ENCODE peak calls at places on chromosomes 12 and 14, in five cellular contexts. N is CD4-positive, CD25-positive, alpha-beta regulatory T cell; A is endothelial cell of umbilical vein; Z is stomach; O is neuronal stem cell. L is an unnamed sample.

GRCh38 chr12:106301611-106302321 is 767 bp upstream of the TCP11L2 start:
- DNase-seq in N (peak; percentile 90), O (peak; percentile 24), Z (peak; percentile 95), A (peak; percentile 87), L (peak; percentile 51)

GRCh38 chr14:33851931-33852330 is 98.9 kb downstream of the EGLN3 start:
- DNase-seq in N (no peak), Z (no peak), A (no peak), O (no peak), L (peak; percentile 55)

GRCh38 chr14:34023824-34024767 is 73.2 kb upstream of the EGLN3 start:
- DNase-seq in A (no peak), N (no peak), O (no peak), Z (no peak), L (no peak)

GRCh38 chr12:68119250-68119649 is 40.3 kb downstream of the IFNG start:
- DNase-seq in O (no peak), Z (no peak), A (no peak), N (peak; percentile 60), L (no peak)

GRCh38 chr14:101687756-101688546 is 73.6 kb upstream of the PPP2R5C start:
- DNase-seq in N (no peak), A (no peak), Z (no peak), O (no peak), L (no peak)

GRCh38 chr12:89363084-89363483 is 10.8 kb upstream of the DUSP6 start:
- DNase-seq in O (no peak), Z (no peak), N (no peak), A (no peak), L (no peak)

GRCh38 chr12:71691504-71692129 is 5.7 kb downstream of the TMEM19 start:
- DNase-seq in Z (peak; percentile 65), A (no peak), O (no peak), N (no peak), L (no peak)

GRCh38 chr12:48442191-48442828 is 30.0 kb upstream of the ANP32D start:
- DNase-seq in A (no peak), Z (no peak), O (no peak), N (no peak), L (no peak)

GRCh38 chr12:70576341-70577282 is 60.6 kb downstream of the PTPRB start:
- DNase-seq in O (peak; percentile 57), A (peak; percentile 68), N (peak; percentile 48), Z (no peak), L (peak; percentile 25)

GRCh38 chr14:31949709-31950108 is 127.4 kb upstream of the ARHGAP5 start:
- DNase-seq in A (no peak), Z (no peak), O (no peak), N (no peak), L (no peak)

GRCh38 chr12:115017346-115017745 is 333.4 kb upstream of the TBX3 start:
- DNase-seq in Z (no peak), A (no peak), N (no peak), O (no peak), L (no peak)

GRCh38 chr14:100294963-100295330 is 11.3 kb downstream of the SLC25A29 start:
- DNase-seq in N (no peak), O (no peak), Z (no peak), A (no peak), L (no peak)

GRCh38 chr12:24854017-24854416 is 94.9 kb downstream of the BCAT1 start:
- DNase-seq in O (no peak), Z (no peak), N (no peak), A (no peak), L (no peak)

GRCh38 chr12:33703221-33703620 is 263.6 kb upstream of the SYT10 start:
- DNase-seq in A (no peak), Z (no peak), N (no peak), O (no peak), L (no peak)

GRCh38 chr12:57630891-57631433 is 2.0 kb downstream of the B4GALNT1 start:
- DNase-seq in A (no peak), O (no peak), N (no peak), Z (no peak), L (no peak)

GRCh38 chr14:105292810-105293711 is 7.7 kb downstream of the BRF1 start:
- DNase-seq in A (peak; percentile 64), Z (no peak), O (no peak), N (peak; percentile 51), L (no peak)

GRCh38 chr14:105497671-105498429 is 6.8 kb downstream of the TEDC1 start:
- DNase-seq in O (no peak), N (no peak), A (no peak), Z (no peak), L (no peak)

GRCh38 chr12:12872934-12873275 is 18.5 kb upstream of the GPRC5A start:
- DNase-seq in A (peak; percentile 43), Z (no peak), N (no peak), O (no peak), L (no peak)

GRCh38 chr12:101670007-101670671 is 27.3 kb upstream of the CHPT1 start:
- DNase-seq in N (peak; percentile 76), Z (no peak), O (peak; percentile 8), A (peak; percentile 47), L (peak; percentile 69)

GRCh38 chr14:73059326-73059725 is 992 bp downstream of the RBM25 start:
- DNase-seq in O (no peak), Z (no peak), N (no peak), A (peak; percentile 50), L (no peak)

GRCh38 chr14:54211562-54212308 is 185.1 kb upstream of the CDKN3 start:
- DNase-seq in A (peak; percentile 86), O (no peak), N (no peak), Z (no peak), L (no peak)

GRCh38 chr12:12722351-12723146 is 5.4 kb downstream of the CDKN1B start:
- DNase-seq in Z (no peak), N (peak; percentile 70), O (no peak), A (peak; percentile 81), L (no peak)

GRCh38 chr14:20681348-20682126 is 2.8 kb upstream of the RNASE4 start:
- DNase-seq in Z (peak; percentile 86), N (peak; percentile 87), O (peak; percentile 89), A (peak; percentile 91), L (peak; percentile 81)

DNA sequence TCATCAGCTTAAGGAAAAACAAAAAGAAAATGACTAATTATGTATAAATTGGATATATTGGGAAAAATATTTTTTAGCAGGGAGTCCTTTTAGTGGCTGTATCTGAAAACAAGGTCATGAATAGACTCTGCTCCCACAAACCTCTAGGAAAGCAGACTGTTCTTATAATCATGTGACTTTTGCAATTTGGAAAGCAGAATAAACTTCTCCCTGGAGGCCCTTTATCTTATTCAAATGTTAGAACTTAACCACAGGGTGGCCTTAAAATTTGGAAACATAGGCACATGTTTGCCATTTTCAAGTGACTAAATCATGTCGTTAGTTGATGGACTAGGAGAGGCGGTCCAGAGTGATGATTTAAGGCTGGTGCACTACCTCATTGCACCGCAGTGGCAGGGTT is 196.6 kb upstream of the KRR1 start:
- DNase-seq in Z (no peak), N (no peak), A (no peak), O (no peak), L (no peak)
- H3K4me1 ChIP-seq in Z (peaks cover 16% of the 10 kb centered on the region), N (no peaks in the 10 kb centered on the region), A (peaks cover 39% of the 10 kb centered on the region), O (peaks cover 40% of the 10 kb centered on the region), L (peaks cover 3% of the 10 kb centered on the region)

GRCh38 chr14:74241611-74242005 is 2.4 kb downstream of the VSX2 start:
- DNase-seq in O (no peak), A (no peak), Z (no peak), N (no peak), L (no peak)

GRCh38 chr14:74239848-74240793 is 872 bp downstream of the VSX2 start:
- DNase-seq in O (no peak), A (peak; percentile 11), N (no peak), Z (no peak), L (no peak)

GRCh38 chr14:74237441-74237840 is 1.8 kb upstream of the VSX2 start:
- DNase-seq in O (no peak), A (no peak), Z (no peak), N (no peak), L (no peak)

GRCh38 chr14:74240794-74241610 is 1.8 kb downstream of the VSX2 start:
- DNase-seq in A (peak; percentile 14), N (no peak), Z (no peak), O (no peak), L (no peak)

DNA sequence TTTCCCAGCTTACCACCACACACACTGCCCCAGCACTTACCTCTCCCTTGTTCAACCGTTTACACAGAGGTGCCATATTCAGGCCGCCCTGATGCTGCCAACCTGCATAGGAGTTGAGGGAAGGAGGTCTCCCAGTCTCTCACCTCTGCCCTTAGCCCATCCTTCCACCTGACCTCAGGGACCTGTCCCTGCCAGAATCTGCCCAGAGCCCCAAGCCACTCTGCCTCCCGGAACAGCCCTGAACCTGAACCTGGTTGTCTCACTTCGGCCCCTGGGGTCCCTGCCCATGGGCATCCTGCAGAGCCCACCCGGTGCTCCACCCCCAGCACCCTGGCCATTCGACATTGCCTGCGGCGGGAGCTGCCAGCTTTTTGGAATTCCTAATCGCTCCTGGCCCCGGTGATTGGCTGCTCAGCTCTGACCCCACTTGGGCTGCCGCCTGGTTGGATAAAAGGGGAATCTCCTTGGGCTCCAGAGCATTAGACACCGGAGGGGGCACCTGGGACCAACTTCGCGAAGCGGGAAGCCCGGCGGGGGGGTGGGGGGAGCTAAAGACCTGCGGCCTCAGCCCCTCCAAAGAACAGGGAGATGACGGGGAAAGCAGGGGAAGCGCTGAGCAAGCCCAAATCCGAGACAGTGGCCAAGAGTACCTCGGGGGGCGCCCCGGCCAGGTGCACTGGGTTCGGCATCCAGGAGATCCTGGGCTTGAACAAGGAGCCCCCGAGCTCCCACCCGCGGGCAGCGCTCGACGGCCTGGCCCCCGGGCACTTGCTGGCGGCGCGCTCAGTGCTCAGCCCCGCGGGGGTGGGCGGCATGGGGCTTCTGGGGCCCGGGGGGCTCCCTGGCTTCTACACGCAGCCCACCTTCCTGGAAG is at the start of gene VSX2:
- DNase-seq in N (no peak), Z (no peak), O (no peak), A (no peak), L (no peak)
- H3K27me3 ChIP-seq in N (peaks cover 40% of the 10 kb centered on the region), Z (peaks cover 67% of the 10 kb centered on the region), O (peaks cover 70% of the 10 kb centered on the region), A (peaks cover 74% of the 10 kb centered on the region), L (peaks cover 68% of the 10 kb centered on the region)

GRCh38 chr14:94180655-94181271 is 6.6 kb downstream of the PPP4R4 start:
- DNase-seq in A (peak; percentile 48), O (peak; percentile 37), Z (no peak), N (peak; percentile 76), L (peak; percentile 87)
- H3K4me3 ChIP-seq in A (no peak overlapping the region), O (no peak overlapping the region), Z (no peak overlapping the region), N (peak overlapping the region; percentile 81), L (no peak overlapping the region)

GRCh38 chr14:50001146-50001998 is 108.5 kb downstream of the ARF6 start:
- DNase-seq in Z (peak; percentile 75), A (no peak), N (peak; percentile 86), O (no peak), L (no peak)
- H3K4me1 ChIP-seq in Z (peaks cover 53% of the 10 kb centered on the region), A (peaks cover 39% of the 10 kb centered on the region), N (peaks cover 63% of the 10 kb centered on the region), O (peaks cover 13% of the 10 kb centered on the region), L (peaks cover 11% of the 10 kb centered on the region)

DNA sequence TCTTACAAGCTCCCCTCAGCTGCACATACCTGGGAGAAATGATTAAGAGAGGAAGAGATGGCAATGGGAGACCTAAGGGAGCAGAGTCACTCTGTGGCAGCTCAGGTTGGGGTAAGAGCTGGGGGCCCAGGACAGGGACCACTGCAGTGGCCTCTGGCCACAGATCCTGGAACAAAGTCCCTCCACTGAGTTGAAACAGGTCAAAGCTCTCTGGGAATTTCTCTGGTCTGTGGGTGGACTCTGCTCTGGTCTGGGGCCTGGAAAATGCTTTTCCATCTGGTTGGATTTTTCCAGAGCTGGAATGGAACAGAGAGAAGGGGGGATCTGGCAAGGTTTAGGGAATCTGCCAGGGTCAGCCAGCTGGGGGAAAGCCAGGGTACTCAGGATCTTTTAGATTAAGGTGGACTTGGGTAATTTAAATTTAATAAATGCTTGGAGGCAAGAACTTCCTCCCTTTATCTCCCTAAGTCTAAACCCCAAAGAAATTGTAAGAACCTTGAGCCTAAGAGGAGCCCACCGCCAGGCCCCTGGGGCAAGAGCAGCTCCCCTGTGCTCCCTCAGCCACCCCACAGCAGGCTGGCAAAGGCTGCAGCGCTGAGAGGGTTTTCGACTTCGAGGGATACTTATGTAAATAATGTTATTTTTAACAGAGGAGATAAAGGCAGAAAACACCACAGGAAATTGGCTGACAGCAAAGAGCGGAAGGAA is 3.7 kb downstream of the HOXC10 start:
- DNase-seq in N (no peak), O (no peak), A (no peak), Z (no peak), L (no peak)
- H3K27me3 ChIP-seq in N (peaks cover 63% of the 10 kb centered on the region), O (peaks cover 100% of the 10 kb centered on the region), A (peaks cover 89% of the 10 kb centered on the region), Z (peaks cover 100% of the 10 kb centered on the region), L (peaks cover 2% of the 10 kb centered on the region)

L was measured in HAP-1.